ENCODE peak calls at places on chromosomes 12 and 14, in six cellular contexts. V, T, R, U, Z and J are unnamed samples. For H3K9me3, the result is how much of the 10 kb centered on the place peaks cover.

GRCh38 chr12:78611504-78611903 is 253.1 kb upstream of the SYT1 start:
- DNase-seq in R (no peak), Z (no peak), V (no peak), U (no peak), T (no peak), J (no peak)

GRCh38 chr12:52971701-52972329 is 22.9 kb downstream of the KRT18 start:
- DNase-seq in T (no peak), R (no peak), V (peak), Z (peak), U (peak), J (no peak)

GRCh38 chr12:105933671-105934665 is 204.8 kb downstream of the NUAK1 start:
- DNase-seq in T (no peak), Z (peak), V (peak), R (no peak), U (peak), J (no peak)

GRCh38 chr12:109735051-109735521 is 21.5 kb downstream of the FAM222A start:
- DNase-seq in T (peak), U (no peak), R (no peak), V (no peak), Z (no peak), J (peak)

GRCh38 chr14:72679591-72680151 is 214.2 kb downstream of the DPF3 start:
- DNase-seq in R (no peak), U (no peak), V (no peak), Z (no peak), T (no peak), J (no peak)

GRCh38 chr12:11067514-11067913 is 5.4 kb upstream of the TAS2R46 start:
- DNase-seq in R (no peak), Z (no peak), U (peak), V (peak), T (no peak), J (no peak)

GRCh38 chr14:100271247-100271939 is 32.4 kb downstream of the YY1 start:
- DNase-seq in T (no peak), V (peak), Z (peak), R (no peak), U (peak), J (no peak)

GRCh38 chr14:100533647-100534485 is 53.4 kb downstream of the BEGAIN start:
- DNase-seq in V (peak), U (peak), R (no peak), Z (no peak), T (peak), J (peak)

GRCh38 chr12:6761849-6762248 is 4.3 kb upstream of the PTMS start:
- DNase-seq in U (no peak), R (no peak), V (no peak), Z (no peak), T (no peak), J (no peak)

GRCh38 chr12:12719496-12719895 is 2.3 kb downstream of the CDKN1B start:
- DNase-seq in U (peak), V (no peak), Z (no peak), T (no peak), R (no peak), J (no peak)

GRCh38 chr12:91718326-91718725 is 427.3 kb downstream of the BTG1 start:
- DNase-seq in R (no peak), V (no peak), Z (no peak), U (peak), T (no peak), J (no peak)

GRCh38 chr12:131051155-131051473 is 97.4 kb downstream of the ADGRD1 start:
- DNase-seq in Z (no peak), T (no peak), U (no peak), V (no peak), R (no peak), J (no peak)

GRCh38 chr14:25349269-25349668 is 299.3 kb upstream of the STXBP6 start:
- DNase-seq in V (no peak), R (no peak), Z (no peak), U (no peak), T (no peak), J (no peak)

GRCh38 chr12:13100882-13101769 is 2.3 kb downstream of the GSG1 start:
- DNase-seq in R (peak), V (peak), Z (peak), T (peak), U (peak), J (peak)

GRCh38 chr12:71476513-71476912 is 36.9 kb downstream of the LGR5 start:
- DNase-seq in U (peak), T (no peak), R (no peak), V (no peak), Z (no peak), J (no peak)

GRCh38 chr14:55102141-55102547 is 26.9 kb upstream of the LGALS3 start:
- DNase-seq in T (peak), V (peak), Z (peak), R (peak), U (peak), J (no peak)

GRCh38 chr12:62210422-62210821 is 49.8 kb upstream of the USP15 start:
- DNase-seq in V (no peak), U (peak), T (no peak), R (peak), Z (peak), J (no peak)

GRCh38 chr12:9922429-9922828 is 9.7 kb downstream of the CLEC2A start:
- DNase-seq in T (no peak), R (no peak), V (no peak), Z (no peak), U (no peak), J (no peak)

GRCh38 chr12:93094988-93095737 is 166.1 kb upstream of the EEA1 start:
- DNase-seq in Z (no peak), V (no peak), R (no peak), U (no peak), T (no peak), J (no peak)

GRCh38 chr12:5580911-5581488 is 149.1 kb downstream of the NTF3 start:
- DNase-seq in R (no peak), Z (no peak), T (no peak), V (no peak), U (no peak), J (no peak)

GRCh38 chr14:21069388-21070082 is 569 bp upstream of the ARHGEF40 start:
- DNase-seq in R (no peak), T (no peak), V (no peak), U (peak), Z (peak), J (peak)

GRCh38 chr14:67228325-67228984 is 12.8 kb upstream of the PALS1 start:
- DNase-seq in Z (no peak), T (no peak), R (no peak), V (no peak), U (no peak), J (no peak)

GRCh38 chr14:21978184-21978998 is 304.8 kb upstream of the OR4E1 start:
- DNase-seq in V (peak), Z (peak), R (peak), U (peak), T (no peak), J (no peak)

GRCh38 chr12:20472089-20472488 is 103.8 kb downstream of the PDE3A start:
- DNase-seq in T (no peak), Z (no peak), V (no peak), U (no peak), R (no peak), J (no peak)

DNA sequence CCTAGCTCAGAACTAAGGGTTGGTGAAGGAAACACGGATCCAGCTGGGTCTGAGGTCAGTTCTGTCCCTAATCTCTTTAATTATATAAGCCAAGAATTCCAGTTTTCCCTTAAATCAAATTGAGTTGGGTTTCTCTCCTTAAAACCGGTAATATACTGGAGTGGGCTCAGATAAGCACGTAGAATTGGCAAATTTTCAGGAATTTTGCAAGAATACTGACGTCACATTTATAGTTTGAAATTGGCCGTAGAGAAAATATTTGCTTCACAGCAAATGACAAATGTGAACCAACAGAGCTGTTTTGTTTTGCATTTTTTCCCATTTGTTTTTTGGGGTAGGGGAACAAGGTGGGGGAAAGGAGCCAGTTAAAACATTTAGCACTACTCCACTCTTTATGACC is 17.4 kb downstream of the C12orf50 start:
- DNase-seq in R (no peak), V (no peak), U (peak), Z (no peak), T (no peak), J (no peak)
- H3K9me3 ChIP-seq in R (under half), V (under half), U (under half), Z (under half), T (under half), J (under half)

GRCh38 chr12:14473707-14474287 is 93.9 kb downstream of the PLBD1 start:
- DNase-seq in U (peak), V (no peak), Z (peak), R (no peak), T (no peak), J (no peak)
- H3K9me3 ChIP-seq in U (under half), V (under half), Z (under half), R (under half), T (under half), J (under half)

GRCh38 chr14:32128703-32129102 is 51.6 kb downstream of the ARHGAP5 start:
- DNase-seq in U (no peak), Z (no peak), V (no peak), T (no peak), R (no peak), J (no peak)

GRCh38 chr14:32134448-32135070 is 57.5 kb downstream of the ARHGAP5 start:
- DNase-seq in T (no peak), V (no peak), U (peak), Z (no peak), R (no peak), J (no peak)

DNA sequence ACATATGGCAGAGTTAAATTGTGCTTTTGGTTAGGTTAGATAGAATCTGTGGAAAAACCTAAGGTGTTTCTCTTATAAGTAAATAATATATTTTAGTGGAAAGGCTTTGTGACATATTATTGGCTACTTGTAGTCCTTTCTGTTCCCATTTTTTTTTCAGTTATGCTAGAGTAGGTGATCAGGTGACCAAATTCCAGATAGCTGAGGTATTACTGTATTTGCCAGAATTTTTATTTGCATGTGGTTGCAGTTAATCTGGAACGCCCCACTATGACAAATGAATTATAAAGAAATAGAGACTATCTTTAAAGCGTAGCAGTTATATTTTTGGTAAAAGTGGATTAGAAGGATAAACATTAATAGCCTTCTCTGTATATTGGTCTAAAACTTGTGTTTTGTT is 52.0 kb downstream of the ARHGAP5 start:
- DNase-seq in U (peak), V (no peak), T (no peak), Z (no peak), R (no peak), J (no peak)
- H3K9me3 ChIP-seq in U (under half), V (under half), T (under half), Z (under half), R (under half), J (under half)

DNA sequence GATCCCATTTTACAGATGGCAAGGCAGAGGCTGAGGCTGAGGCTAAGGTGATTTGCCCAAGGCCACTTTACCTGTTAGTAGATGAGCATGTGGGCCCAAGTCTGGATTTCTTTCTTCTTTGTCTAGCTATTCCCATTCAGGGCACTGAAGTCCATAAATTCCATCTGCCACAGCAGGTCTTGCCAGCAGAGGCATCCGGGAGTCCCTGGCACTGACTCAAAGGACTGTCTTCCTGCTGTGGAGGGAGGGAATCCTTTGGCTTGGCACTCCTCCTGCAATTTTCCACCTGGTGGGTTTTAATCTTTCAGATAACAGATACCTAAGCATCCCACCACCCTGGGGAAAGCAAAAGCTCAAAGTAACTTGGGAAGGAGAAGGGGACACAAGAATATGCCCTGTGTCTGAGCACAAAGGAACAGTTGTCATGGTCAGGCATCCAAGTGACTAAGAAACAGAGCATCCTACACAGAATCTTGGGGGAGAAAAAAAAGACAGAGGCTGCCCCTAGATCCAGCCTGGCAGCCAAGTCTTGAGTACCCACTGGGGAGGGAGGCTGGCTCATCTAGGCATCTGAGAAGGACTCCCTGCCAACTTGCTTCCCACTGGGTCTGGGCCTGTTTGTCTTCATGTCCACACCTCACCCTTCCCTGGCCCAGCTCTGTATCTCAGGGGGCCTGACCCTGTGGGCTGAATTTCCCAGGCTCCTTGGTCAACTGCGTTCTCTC is 35.6 kb upstream of the CMKLR1 start:
- DNase-seq in V (no peak), U (no peak), T (no peak), Z (no peak), R (no peak), J (no peak)
- H3K9me3 ChIP-seq in V (under half), U (under half), T (under half), Z (under half), R (under half), J (under half)

DNA sequence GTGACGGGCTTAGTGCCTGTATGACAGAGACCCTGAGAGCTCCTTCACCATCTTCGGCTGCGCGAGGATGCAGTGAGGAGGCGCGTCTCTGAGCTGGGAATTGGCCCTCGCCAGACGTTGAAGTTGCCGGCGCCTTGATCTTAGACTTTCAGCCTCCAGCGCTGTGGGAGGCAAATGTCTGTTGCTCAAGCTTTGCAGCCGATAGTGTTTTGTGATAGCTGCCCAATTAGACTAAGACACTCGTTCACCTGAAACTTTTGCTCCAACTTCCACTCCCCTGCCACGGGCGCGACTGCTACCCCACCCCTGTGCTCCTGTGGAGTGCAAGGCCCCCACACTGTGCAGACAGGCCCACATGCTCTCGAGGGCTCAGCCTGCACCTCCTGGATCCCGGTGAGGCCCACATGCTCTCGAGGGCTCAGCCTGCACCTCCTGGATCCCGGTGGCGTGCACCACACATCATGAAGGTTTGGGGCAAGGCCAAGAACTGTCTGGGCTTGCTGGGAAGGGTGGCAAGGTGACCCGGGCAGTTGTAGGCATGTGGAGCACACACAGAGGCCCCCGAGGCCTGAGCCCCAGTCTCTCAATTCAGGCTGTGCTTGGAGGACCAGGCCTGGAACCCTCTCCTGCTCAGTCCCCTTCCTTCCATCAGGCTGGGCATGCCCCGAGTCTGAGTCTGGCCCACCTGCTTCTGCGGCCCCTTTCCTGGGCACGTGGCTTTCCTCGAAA is 324.6 kb downstream of the TMEM121 start:
- DNase-seq in V (no peak), U (no peak), R (no peak), T (no peak), Z (no peak), J (no peak)
- H3K9me3 ChIP-seq in V (under half), U (under half), R (under half), T (under half), Z (under half), J (under half)

GRCh38 chr12:90401185-90401584 is 553.8 kb downstream of the CCER1 start:
- DNase-seq in V (no peak), T (no peak), R (no peak), U (no peak), Z (no peak), J (no peak)
- H3K9me3 ChIP-seq in V (under half), T (under half), R (under half), U (under half), Z (under half), J (under half)

DNA sequence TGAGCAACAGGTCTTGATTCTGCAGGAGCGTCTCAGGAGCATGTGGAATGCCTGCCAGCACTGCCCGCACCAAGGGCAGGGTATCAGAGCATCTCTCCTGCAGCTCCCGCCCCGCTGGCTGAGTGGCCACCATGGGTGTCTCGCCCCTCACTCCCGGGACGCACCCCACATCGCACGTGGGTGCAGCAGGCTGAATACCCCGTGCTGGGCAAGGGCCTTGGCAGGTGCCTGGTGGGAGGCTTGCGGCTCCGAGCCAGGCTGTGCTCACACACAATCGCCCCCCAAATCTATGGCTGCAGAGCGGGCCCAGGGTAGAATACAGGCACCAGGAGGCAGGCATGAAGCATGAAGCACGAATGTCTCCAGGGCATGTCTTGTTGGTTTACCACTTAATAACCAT is 103.9 kb upstream of the TMEM132D start:
- DNase-seq in U (no peak), V (no peak), Z (no peak), R (no peak), T (no peak), J (no peak)
- H3K9me3 ChIP-seq in U (under half), V (under half), Z (under half), R (under half), T (under half), J (under half)